ENCODE peak calls at places on chromosomes 6 and 20, in six cellular contexts. K is H1, M is K562, A is GM12891, D is GM12878, E is HepG2. F is an unnamed sample.

GRCh38 chr20:36663026-36663425 is 17.0 kb upstream of the SLA2 start:
- DNase-seq in A (no peak), E (no peak), D (no peak), K (no peak), M (no peak), F (no peak)

GRCh38 chr6:156924241-156924640 is 147.1 kb downstream of the ARID1B start:
- DNase-seq in D (no peak), K (no peak), A (no peak), E (no peak), M (no peak), F (no peak)

GRCh38 chr6:170166511-170167122 is 124.3 kb downstream of the DLL1 start:
- DNase-seq in K (no peak), D (no peak), M (no peak), E (no peak), A (no peak), F (no peak)

GRCh38 chr6:148693882-148694484 is 52.8 kb upstream of the UST start:
- DNase-seq in M (no peak), A (no peak), D (no peak), E (no peak), K (no peak), F (no peak)

GRCh38 chr6:111361648-111362047 is 121.4 kb downstream of the REV3L start:
- DNase-seq in E (peak), M (peak), A (no peak), K (peak), D (no peak), F (no peak)

GRCh38 chr6:48061630-48062029 is 49.4 kb downstream of the PTCHD4 start:
- DNase-seq in E (no peak), A (no peak), D (no peak), M (no peak), K (no peak), F (no peak)

GRCh38 chr6:167746377-167747151 is 80.1 kb upstream of the AFDN start:
- DNase-seq in M (no peak), D (no peak), E (no peak), A (no peak), K (no peak), F (no peak)

GRCh38 chr6:137112067-137112355 is 61.4 kb downstream of the IL22RA2 start:
- DNase-seq in M (no peak), D (no peak), K (no peak), E (no peak), A (no peak), F (no peak)

GRCh38 chr6:90146914-90147668 is 149.6 kb downstream of the BACH2 start:
- DNase-seq in E (no peak), A (no peak), K (no peak), M (no peak), D (no peak), F (no peak)

GRCh38 chr20:33963756-33964155 is 30.0 kb upstream of the RALY start:
- DNase-seq in A (no peak), M (no peak), E (no peak), D (no peak), K (no peak), F (no peak)

GRCh38 chr6:28777147-28777461 is 146.7 kb downstream of the TRIM27 start:
- DNase-seq in D (no peak), K (no peak), M (no peak), A (no peak), E (no peak), F (no peak)

GRCh38 chr20:25686081-25687077 is 10.3 kb downstream of the ZNF337 start:
- DNase-seq in D (no peak), A (no peak), M (no peak), K (no peak), E (no peak), F (no peak)

GRCh38 chr6:21597706-21598273 is 4.2 kb downstream of the SOX4 start:
- DNase-seq in K (no peak), A (no peak), E (no peak), M (no peak), D (no peak), F (no peak)

GRCh38 chr6:8983202-8983688 is 547.9 kb upstream of the SLC35B3 start:
- DNase-seq in D (peak), A (peak), M (peak), E (peak), K (peak), F (peak)

GRCh38 chr6:97958143-97958542 is 675.1 kb upstream of the MMS22L start:
- DNase-seq in A (no peak), M (no peak), K (peak), D (no peak), E (no peak), F (no peak)

GRCh38 chr6:51855310-51856082 is 231.9 kb downstream of the PKHD1 start:
- DNase-seq in A (peak), M (peak), K (peak), D (peak), E (peak), F (peak)

GRCh38 chr20:19252670-19253120 is 40.3 kb downstream of the SLC24A3 start:
- DNase-seq in A (no peak), K (no peak), M (no peak), D (no peak), E (no peak), F (no peak)

GRCh38 chr20:22743426-22743825 is 159.1 kb upstream of the FOXA2 start:
- DNase-seq in D (no peak), E (no peak), M (no peak), K (no peak), A (no peak), F (no peak)

GRCh38 chr6:89400912-89401399 is 11.1 kb downstream of the RRAGD start:
- DNase-seq in A (no peak), M (no peak), K (no peak), D (no peak), E (no peak), F (no peak)

GRCh38 chr6:31401403-31401802 is 2.0 kb upstream of the MICA start:
- DNase-seq in M (peak), A (no peak), D (no peak), K (no peak), E (peak), F (no peak)

GRCh38 chr6:50821431-50822077 is 2.9 kb downstream of the TFAP2B start:
- DNase-seq in E (no peak), A (no peak), M (no peak), D (no peak), K (no peak), F (no peak)

GRCh38 chr6:73340048-73340447 is 14.0 kb downstream of the DPPA5 start:
- DNase-seq in M (no peak), E (no peak), K (no peak), A (no peak), D (no peak), F (no peak)

GRCh38 chr6:33073431-33073871 is at the start of gene HLA-DPA1:
- DNase-seq in M (peak), E (no peak), K (no peak), D (peak), A (peak), F (peak)

GRCh38 chr6:8387942-8388437 is 47.4 kb downstream of the SLC35B3 start:
- DNase-seq in A (no peak), E (no peak), K (no peak), D (no peak), M (peak), F (no peak)

GRCh38 chr20:1891263-1892121 is 3.7 kb upstream of the SIRPA start:
- DNase-seq in A (no peak), M (no peak), E (no peak), D (no peak), K (no peak), F (no peak)

GRCh38 chr20:46118481-46119020 is 437 bp downstream of the CD40 start:
- DNase-seq in M (no peak), A (no peak), K (no peak), E (no peak), D (no peak), F (no peak)

GRCh38 chr6:551405-551804 is 105.5 kb downstream of the HUS1B start:
- DNase-seq in A (no peak), K (peak), M (peak), D (no peak), E (peak), F (no peak)

GRCh38 chr6:132607544-132608233 is 16.4 kb downstream of the TAAR2 start:
- DNase-seq in A (no peak), K (no peak), M (no peak), D (no peak), E (no peak), F (no peak)

GRCh38 chr6:101454106-101454676 is 60.7 kb downstream of the GRIK2 start:
- DNase-seq in A (no peak), M (no peak), D (no peak), E (no peak), K (no peak), F (no peak)

GRCh38 chr6:83183082-83183828 is 9.8 kb downstream of the PGM3 start:
- DNase-seq in D (no peak), M (no peak), K (no peak), A (no peak), E (no peak), F (no peak)

GRCh38 chr20:1887321-1887720 is 7.9 kb upstream of the SIRPA start:
- DNase-seq in A (no peak), E (no peak), M (no peak), K (no peak), D (no peak), F (no peak)

GRCh38 chr20:24379116-24379927 is 90.1 kb upstream of the SYNDIG1 start:
- DNase-seq in E (no peak), A (no peak), D (no peak), M (no peak), K (no peak), F (no peak)

DNA sequence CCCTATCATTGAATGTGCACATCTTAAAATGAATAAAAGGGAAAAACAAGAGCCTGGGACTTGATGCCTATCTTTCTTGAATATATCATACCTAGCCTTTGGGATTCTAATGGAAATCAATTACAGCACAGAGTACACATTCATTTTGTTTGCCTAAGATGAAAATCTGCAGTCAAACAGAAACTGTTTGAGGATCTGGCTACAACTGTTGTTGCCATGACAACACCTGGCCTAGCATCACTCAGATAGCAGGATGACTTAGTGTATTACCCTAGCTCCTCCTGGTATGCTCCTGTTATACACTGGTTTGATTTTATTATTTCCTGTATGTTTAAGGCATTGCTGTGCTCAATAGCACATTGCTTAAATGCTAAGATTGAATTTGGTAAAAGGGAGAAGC is 71.5 kb upstream of the LAMP5 start:
- DNase-seq in M (no peak), E (peak), A (peak), D (peak), K (no peak), F (no peak)
- TF ChIP-seq TAF1 in M (no peak), E (no peak), A (no peak), D (no peak), K (no peak), F (no peak)

DNA sequence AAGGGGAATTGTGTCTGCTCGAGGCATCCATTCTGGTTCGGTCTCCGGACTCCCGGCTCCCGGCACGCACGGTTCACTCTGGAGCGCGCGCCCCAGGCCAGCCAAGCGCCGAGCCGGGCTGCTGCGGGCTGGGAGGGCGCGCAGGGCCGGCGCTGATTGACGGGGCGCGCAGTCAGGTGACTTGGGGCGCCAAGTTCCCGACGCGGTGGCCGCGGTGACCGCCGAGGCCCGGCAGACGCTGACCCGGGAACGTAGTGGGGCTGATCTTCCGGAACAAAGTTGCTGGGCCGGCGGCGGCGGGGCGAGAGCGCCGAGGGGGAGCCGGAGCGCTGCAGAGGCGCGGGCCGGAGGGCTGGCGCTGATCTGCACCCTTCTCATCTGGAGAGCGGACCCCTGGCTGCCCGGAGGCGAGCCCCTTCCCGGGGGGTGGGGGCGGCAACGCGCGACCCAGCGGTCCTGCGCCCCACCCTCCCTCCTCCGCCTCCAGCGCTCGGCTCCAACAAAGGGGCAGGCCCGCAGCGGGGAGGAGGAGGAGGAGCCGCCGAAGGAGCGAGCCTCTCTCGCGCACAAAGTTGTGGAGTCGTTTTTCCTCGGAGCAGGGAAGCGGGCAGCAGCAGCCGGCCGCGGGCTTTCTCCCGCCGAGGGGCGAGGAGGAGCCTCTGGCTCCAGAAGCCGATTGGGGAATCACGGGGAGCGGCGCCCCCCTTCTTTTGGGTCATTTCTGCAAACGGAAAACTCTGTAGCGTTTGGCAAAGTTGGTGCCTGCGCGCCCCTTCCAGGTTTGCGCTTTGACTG is at the start of gene UTRN:
- DNase-seq in E (peak), K (no peak), M (peak), A (peak), D (no peak), F (peak)
- TF ChIP-seq POLR2A in E (peak), K (peak), M (no peak), A (no peak), D (no peak), F (no peak)

DNA sequence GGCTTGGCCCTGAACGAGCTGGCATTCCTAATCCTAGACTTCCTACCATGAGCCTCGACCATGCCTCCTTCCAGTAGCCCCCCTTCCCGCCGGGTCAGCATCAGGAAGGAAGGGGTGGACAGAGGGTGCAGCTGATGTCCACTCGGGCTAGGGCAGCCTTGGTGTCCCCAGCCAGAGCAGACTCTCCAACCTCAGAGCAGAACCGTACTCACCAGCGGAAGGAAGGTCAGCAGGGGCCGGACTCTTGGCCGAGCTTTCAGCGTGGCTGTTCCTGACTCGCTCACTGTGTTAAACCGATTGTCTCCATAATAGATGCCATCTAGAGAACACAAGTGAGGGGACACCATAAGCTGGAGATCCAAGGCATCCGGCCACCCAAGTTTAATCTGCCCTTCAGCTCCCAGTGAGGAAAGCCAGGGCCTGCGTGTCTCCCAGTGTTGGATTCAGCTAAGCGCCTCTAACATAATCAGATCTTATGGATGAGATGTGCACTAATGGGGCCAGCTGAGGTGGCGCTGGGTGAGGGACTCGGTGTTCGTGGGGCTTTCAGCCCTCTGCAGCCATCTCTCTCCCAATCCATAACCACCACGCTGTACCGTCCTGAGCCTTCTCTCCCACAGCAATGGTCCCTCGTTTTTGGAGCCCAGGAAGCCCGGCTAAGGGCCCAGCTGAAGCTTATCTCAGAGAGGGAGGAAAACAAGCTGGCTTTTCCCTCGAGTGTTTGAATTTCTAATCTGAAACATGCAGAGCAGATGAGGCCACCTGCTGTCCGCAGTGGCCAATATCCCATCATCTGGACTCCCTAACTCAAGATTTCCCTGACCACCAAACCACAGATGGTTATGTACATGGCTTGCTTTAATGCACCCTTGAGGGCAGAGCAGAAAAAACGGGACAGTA is 13.7 kb downstream of the C6orf132 start:
- DNase-seq in E (no peak), K (no peak), D (no peak), M (peak), A (no peak), F (no peak)
- TF ChIP-seq TAF1 in E (no peak), K (no peak), D (no peak), M (no peak), A (no peak), F (no peak)

GRCh38 chr6:36025932-36026327 is 1.5 kb upstream of the SLC26A8 start:
- DNase-seq in A (no peak), M (peak), K (peak), D (no peak), E (peak), F (no peak)

GRCh38 chr6:36027501-36028087 is at the start of gene MAPK14:
- DNase-seq in K (peak), D (peak), A (peak), M (peak), E (peak), F (peak)

GRCh38 chr6:36029464-36029863 is 1.9 kb downstream of the MAPK14 start:
- DNase-seq in D (no peak), A (no peak), E (peak), M (peak), K (no peak), F (no peak)

GRCh38 chr6:36028887-36029324 is 1.3 kb downstream of the MAPK14 start:
- DNase-seq in E (peak), A (no peak), M (peak), K (no peak), D (no peak), F (no peak)

GRCh38 chr6:36028088-36028886 is 679 bp downstream of the MAPK14 start:
- DNase-seq in D (no peak), A (no peak), K (no peak), M (peak), E (peak), F (peak)
- TF ChIP-seq POLR2A in D (no peak), A (no peak), K (no peak), M (no peak), E (no peak), F (no peak)

DNA sequence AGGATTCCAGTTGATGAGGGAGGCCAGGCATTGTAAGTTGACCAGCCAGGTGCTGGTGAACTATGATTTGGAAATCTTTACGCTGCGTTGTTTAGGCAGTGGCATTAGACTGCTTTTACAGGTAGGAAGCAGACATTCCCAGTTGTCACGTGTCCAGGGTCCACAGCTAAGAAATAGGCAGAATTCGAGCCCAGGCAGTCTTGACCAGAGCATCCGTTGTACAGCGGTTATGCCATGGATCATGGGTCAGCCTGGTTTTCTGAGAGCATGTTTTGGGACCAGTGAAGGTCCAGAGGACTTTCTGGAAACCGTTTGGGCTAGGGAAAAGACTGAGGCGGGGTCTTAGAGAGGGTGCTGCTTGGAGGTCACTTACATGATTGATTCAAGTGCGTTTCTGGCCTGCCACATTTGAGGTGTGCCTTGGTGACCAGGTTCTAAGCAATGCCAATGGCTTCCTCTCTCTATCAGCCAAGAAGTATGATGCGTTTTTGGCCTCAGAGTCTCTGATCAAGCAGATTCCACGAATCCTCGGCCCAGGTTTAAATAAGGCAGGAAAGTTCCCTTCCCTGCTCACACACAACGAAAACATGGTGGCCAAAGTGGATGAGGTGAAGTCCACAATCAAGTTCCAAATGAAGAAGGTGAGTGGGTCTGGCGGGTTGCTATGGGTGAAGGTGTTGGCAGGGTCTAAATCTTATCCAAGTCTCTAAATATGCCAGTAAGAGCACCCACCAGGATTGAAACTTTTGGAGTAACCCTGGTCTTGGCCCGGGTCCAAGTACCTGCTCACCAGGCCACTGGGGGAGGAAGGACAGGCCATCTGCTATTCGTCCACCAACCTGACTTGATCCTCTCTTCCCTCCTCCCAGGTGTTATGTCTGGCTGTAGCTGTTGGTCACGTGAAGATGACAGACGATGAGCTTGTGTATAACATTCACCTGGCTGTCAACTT is 1.8 kb downstream of the RPL10A start:
- DNase-seq in M (peak), D (no peak), A (no peak), E (peak), K (no peak), F (no peak)
- TF ChIP-seq TAF1 in M (no peak), D (no peak), A (no peak), E (no peak), K (no peak), F (no peak)

F was measured in GM12892.